ENCODE peak calls at places on chromosomes 6 and 20, in four cellular contexts. One of them, this sample, is unnamed.

GRCh38 chr20:53621482-53622246 is 28.0 kb upstream of the ZNF217 start:
- DNase-seq in stimulated activated CD8-positive, alpha-beta memory T cell treated with anti-CD3 and anti-CD28 coated beads, Interleukin-4, amount 100 ng/mL, for 4 hours: no peak
- DNase-seq in HFFc6: peak
- DNase-seq in NCI-H345: peak
- DNase-seq in this sample: no peak

GRCh38 chr6:118186676-118187567 is 279.9 kb downstream of the SLC35F1 start:
- DNase-seq in stimulated activated CD8-positive, alpha-beta memory T cell treated with anti-CD3 and anti-CD28 coated beads, Interleukin-4, amount 100 ng/mL, for 4 hours: no peak
- DNase-seq in HFFc6: no peak
- DNase-seq in NCI-H345: peak
- DNase-seq in this sample: no peak

GRCh38 chr20:24895898-24896658 is 53.0 kb upstream of the CST7 start:
- DNase-seq in stimulated activated CD8-positive, alpha-beta memory T cell treated with anti-CD3 and anti-CD28 coated beads, Interleukin-4, amount 100 ng/mL, for 4 hours: no peak
- DNase-seq in HFFc6: no peak
- DNase-seq in NCI-H345: no peak
- DNase-seq in this sample: no peak

GRCh38 chr6:43798688-43799444 is 28.9 kb downstream of the VEGFA start:
- DNase-seq in NCI-H345: no peak
- DNase-seq in stimulated activated CD8-positive, alpha-beta memory T cell treated with anti-CD3 and anti-CD28 coated beads, Interleukin-4, amount 100 ng/mL, for 4 hours: no peak
- DNase-seq in HFFc6: peak
- DNase-seq in this sample: no peak

GRCh38 chr20:41655966-41656685 is 37.9 kb upstream of the CHD6 start:
- DNase-seq in NCI-H345: peak
- DNase-seq in HFFc6: no peak
- DNase-seq in stimulated activated CD8-positive, alpha-beta memory T cell treated with anti-CD3 and anti-CD28 coated beads, Interleukin-4, amount 100 ng/mL, for 4 hours: no peak
- DNase-seq in this sample: no peak

GRCh38 chr6:83952830-83953229 is 80.7 kb upstream of the MRAP2 start:
- DNase-seq in HFFc6: no peak
- DNase-seq in NCI-H345: no peak
- DNase-seq in stimulated activated CD8-positive, alpha-beta memory T cell treated with anti-CD3 and anti-CD28 coated beads, Interleukin-4, amount 100 ng/mL, for 4 hours: no peak
- DNase-seq in this sample: no peak

GRCh38 chr20:57996465-57996864 is 232.0 kb downstream of the ANKRD60 start:
- DNase-seq in HFFc6: no peak
- DNase-seq in NCI-H345: no peak
- DNase-seq in stimulated activated CD8-positive, alpha-beta memory T cell treated with anti-CD3 and anti-CD28 coated beads, Interleukin-4, amount 100 ng/mL, for 4 hours: no peak
- DNase-seq in this sample: no peak

GRCh38 chr20:37295595-37295994 is 6.1 kb downstream of the MANBAL start:
- DNase-seq in stimulated activated CD8-positive, alpha-beta memory T cell treated with anti-CD3 and anti-CD28 coated beads, Interleukin-4, amount 100 ng/mL, for 4 hours: no peak
- DNase-seq in HFFc6: no peak
- DNase-seq in NCI-H345: peak
- DNase-seq in this sample: no peak

GRCh38 chr6:37106982-37107453 is 62.9 kb upstream of the PIM1 start:
- DNase-seq in NCI-H345: no peak
- DNase-seq in stimulated activated CD8-positive, alpha-beta memory T cell treated with anti-CD3 and anti-CD28 coated beads, Interleukin-4, amount 100 ng/mL, for 4 hours: no peak
- DNase-seq in HFFc6: no peak
- DNase-seq in this sample: no peak

GRCh38 chr6:147005499-147005898 is 198.7 kb upstream of the STXBP5 start:
- DNase-seq in HFFc6: no peak
- DNase-seq in stimulated activated CD8-positive, alpha-beta memory T cell treated with anti-CD3 and anti-CD28 coated beads, Interleukin-4, amount 100 ng/mL, for 4 hours: no peak
- DNase-seq in NCI-H345: no peak
- DNase-seq in this sample: no peak

GRCh38 chr20:10527781-10528180 is 92.7 kb downstream of the SLX4IP start:
- DNase-seq in stimulated activated CD8-positive, alpha-beta memory T cell treated with anti-CD3 and anti-CD28 coated beads, Interleukin-4, amount 100 ng/mL, for 4 hours: no peak
- DNase-seq in HFFc6: no peak
- DNase-seq in NCI-H345: no peak
- DNase-seq in this sample: no peak

GRCh38 chr6:134703206-134703605 is 246.7 kb downstream of the ALDH8A1 start:
- DNase-seq in NCI-H345: no peak
- DNase-seq in stimulated activated CD8-positive, alpha-beta memory T cell treated with anti-CD3 and anti-CD28 coated beads, Interleukin-4, amount 100 ng/mL, for 4 hours: no peak
- DNase-seq in HFFc6: no peak
- DNase-seq in this sample: no peak

GRCh38 chr6:39169448-39170344 is 54.7 kb upstream of the SAYSD1 start:
- DNase-seq in NCI-H345: no peak
- DNase-seq in HFFc6: no peak
- DNase-seq in stimulated activated CD8-positive, alpha-beta memory T cell treated with anti-CD3 and anti-CD28 coated beads, Interleukin-4, amount 100 ng/mL, for 4 hours: no peak
- DNase-seq in this sample: no peak

GRCh38 chr6:158908596-158908995 is 89.4 kb upstream of the EZR start:
- DNase-seq in HFFc6: no peak
- DNase-seq in NCI-H345: no peak
- DNase-seq in stimulated activated CD8-positive, alpha-beta memory T cell treated with anti-CD3 and anti-CD28 coated beads, Interleukin-4, amount 100 ng/mL, for 4 hours: no peak
- DNase-seq in this sample: no peak

GRCh38 chr6:33426590-33427563 is 7.0 kb downstream of the SYNGAP1 start:
- DNase-seq in NCI-H345: peak
- DNase-seq in HFFc6: no peak
- DNase-seq in stimulated activated CD8-positive, alpha-beta memory T cell treated with anti-CD3 and anti-CD28 coated beads, Interleukin-4, amount 100 ng/mL, for 4 hours: no peak
- DNase-seq in this sample: no peak

GRCh38 chr6:3891889-3892288 is 42.7 kb downstream of the FAM50B start:
- DNase-seq in NCI-H345: no peak
- DNase-seq in HFFc6: no peak
- DNase-seq in stimulated activated CD8-positive, alpha-beta memory T cell treated with anti-CD3 and anti-CD28 coated beads, Interleukin-4, amount 100 ng/mL, for 4 hours: no peak
- DNase-seq in this sample: no peak

GRCh38 chr6:170129691-170130171 is 161.1 kb downstream of the DLL1 start:
- DNase-seq in HFFc6: no peak
- DNase-seq in stimulated activated CD8-positive, alpha-beta memory T cell treated with anti-CD3 and anti-CD28 coated beads, Interleukin-4, amount 100 ng/mL, for 4 hours: no peak
- DNase-seq in NCI-H345: peak
- DNase-seq in this sample: no peak

GRCh38 chr6:85580878-85581267 is 12.8 kb downstream of the SNX14 start:
- DNase-seq in HFFc6: peak
- DNase-seq in stimulated activated CD8-positive, alpha-beta memory T cell treated with anti-CD3 and anti-CD28 coated beads, Interleukin-4, amount 100 ng/mL, for 4 hours: no peak
- DNase-seq in NCI-H345: no peak
- DNase-seq in this sample: no peak

GRCh38 chr6:163311830-163312229 is 102.7 kb upstream of the QKI start:
- DNase-seq in NCI-H345: no peak
- DNase-seq in HFFc6: no peak
- DNase-seq in stimulated activated CD8-positive, alpha-beta memory T cell treated with anti-CD3 and anti-CD28 coated beads, Interleukin-4, amount 100 ng/mL, for 4 hours: no peak
- DNase-seq in this sample: no peak

GRCh38 chr6:12356983-12357972 is 67.1 kb downstream of the EDN1 start:
- DNase-seq in stimulated activated CD8-positive, alpha-beta memory T cell treated with anti-CD3 and anti-CD28 coated beads, Interleukin-4, amount 100 ng/mL, for 4 hours: no peak
- DNase-seq in NCI-H345: no peak
- DNase-seq in HFFc6: no peak
- DNase-seq in this sample: no peak

GRCh38 chr6:6320901-6321300 is 439 bp upstream of the F13A1 start:
- DNase-seq in stimulated activated CD8-positive, alpha-beta memory T cell treated with anti-CD3 and anti-CD28 coated beads, Interleukin-4, amount 100 ng/mL, for 4 hours: no peak
- DNase-seq in HFFc6: no peak
- DNase-seq in NCI-H345: no peak
- DNase-seq in this sample: no peak

GRCh38 chr6:36873612-36874011 is 991 bp downstream of the PPIL1 start:
- DNase-seq in HFFc6: no peak
- DNase-seq in stimulated activated CD8-positive, alpha-beta memory T cell treated with anti-CD3 and anti-CD28 coated beads, Interleukin-4, amount 100 ng/mL, for 4 hours: no peak
- DNase-seq in NCI-H345: no peak
- DNase-seq in this sample: no peak

GRCh38 chr6:133923938-133924593 is 29.0 kb upstream of the TBPL1 start:
- DNase-seq in stimulated activated CD8-positive, alpha-beta memory T cell treated with anti-CD3 and anti-CD28 coated beads, Interleukin-4, amount 100 ng/mL, for 4 hours: peak
- DNase-seq in NCI-H345: peak
- DNase-seq in HFFc6: peak
- DNase-seq in this sample: peak

GRCh38 chr6:21664263-21665081 is 70.9 kb downstream of the SOX4 start:
- DNase-seq in HFFc6: no peak
- DNase-seq in NCI-H345: peak
- DNase-seq in stimulated activated CD8-positive, alpha-beta memory T cell treated with anti-CD3 and anti-CD28 coated beads, Interleukin-4, amount 100 ng/mL, for 4 hours: no peak
- DNase-seq in this sample: no peak

GRCh38 chr6:167747645-167748044 is 79.1 kb upstream of the AFDN start:
- DNase-seq in HFFc6: no peak
- DNase-seq in stimulated activated CD8-positive, alpha-beta memory T cell treated with anti-CD3 and anti-CD28 coated beads, Interleukin-4, amount 100 ng/mL, for 4 hours: no peak
- DNase-seq in NCI-H345: no peak
- DNase-seq in this sample: no peak

GRCh38 chr6:25971187-25971811 is 8.7 kb downstream of the TRIM38 start:
- DNase-seq in stimulated activated CD8-positive, alpha-beta memory T cell treated with anti-CD3 and anti-CD28 coated beads, Interleukin-4, amount 100 ng/mL, for 4 hours: no peak
- DNase-seq in NCI-H345: no peak
- DNase-seq in HFFc6: peak
- DNase-seq in this sample: no peak

GRCh38 chr6:111803804-111804203 is 69.4 kb downstream of the FYN start:
- DNase-seq in stimulated activated CD8-positive, alpha-beta memory T cell treated with anti-CD3 and anti-CD28 coated beads, Interleukin-4, amount 100 ng/mL, for 4 hours: no peak
- DNase-seq in HFFc6: no peak
- DNase-seq in NCI-H345: no peak
- DNase-seq in this sample: no peak